ENCODE peak calls at places on chromosomes 7 and 10, in four cellular contexts. V is left ventricle myocardium inferior, X is choroid plexus epithelial cell, A is mucosa of descending colon. H is an unnamed sample.

GRCh38 chr10:125264752-125265578 is 104.6 kb upstream of the CTBP2 start:
- DNase-seq in V (no peak), X (no peak), A (no peak), H (no peak)

GRCh38 chr7:25307624-25308023 is 79.3 kb upstream of the NPVF start:
- DNase-seq in V (no peak), X (no peak), A (no peak), H (no peak)

GRCh38 chr10:96496281-96496925 is 17.3 kb downstream of the TLL2 start:
- DNase-seq in V (no peak), X (peak), A (no peak), H (no peak)

GRCh38 chr10:29656451-29656992 is 21.8 kb upstream of the SVIL start:
- DNase-seq in V (no peak), X (no peak), A (no peak), H (no peak)

GRCh38 chr10:17348111-17349008 is 106.0 kb downstream of the ST8SIA6 start:
- DNase-seq in V (peak), X (peak), A (peak), H (no peak)

GRCh38 chr7:118194571-118194970 is 10.6 kb downstream of the LSM8 start:
- DNase-seq in V (no peak), X (no peak), A (no peak), H (no peak)

GRCh38 chr7:14071045-14071444 is 81.6 kb upstream of the ETV1 start:
- DNase-seq in V (no peak), X (no peak), A (no peak), H (no peak)

GRCh38 chr7:151404216-151405011 is 5.4 kb downstream of the WDR86 start:
- DNase-seq in V (no peak), X (peak), A (no peak), H (no peak)

GRCh38 chr7:134826105-134826504 is 46.7 kb downstream of the CALD1 start:
- DNase-seq in V (no peak), X (peak), A (no peak), H (no peak)

GRCh38 chr10:43208147-43209063 is 58.5 kb downstream of the RASGEF1A start:
- DNase-seq in V (peak), X (no peak), A (peak), H (no peak)

GRCh38 chr10:98168147-98168546 is 33.7 kb downstream of the R3HCC1L start:
- DNase-seq in V (no peak), X (no peak), A (no peak), H (no peak)

GRCh38 chr10:5499493-5499800 is at the start of gene CALML5:
- DNase-seq in V (no peak), X (no peak), A (no peak), H (no peak)

GRCh38 chr7:134625571-134625970 is 21.1 kb upstream of the BPGM start:
- DNase-seq in V (no peak), X (peak), A (no peak), H (no peak)

GRCh38 chr7:36021917-36022550 is 131.0 kb upstream of the EEPD1 start:
- DNase-seq in V (no peak), X (no peak), A (no peak), H (no peak)

GRCh38 chr7:154795437-154795836 is 207.5 kb downstream of the PAXIP1 start:
- DNase-seq in V (no peak), X (no peak), A (no peak), H (no peak)

GRCh38 chr10:123741146-123741545 is 75.0 kb downstream of the GPR26 start:
- DNase-seq in V (no peak), X (no peak), A (no peak), H (no peak)

GRCh38 chr7:27677912-27678612 is 15.4 kb upstream of the HIBADH start:
- DNase-seq in V (no peak), X (peak), A (no peak), H (no peak)

GRCh38 chr10:61760943-61761824 is 98.5 kb downstream of the CABCOCO1 start:
- DNase-seq in V (no peak), X (peak), A (no peak), H (no peak)

GRCh38 chr10:125106586-125106985 is 53.8 kb downstream of the CTBP2 start:
- DNase-seq in V (no peak), X (no peak), A (peak), H (no peak)

GRCh38 chr10:131653140-131653539 is 247.7 kb upstream of the PPP2R2D start:
- DNase-seq in V (no peak), X (no peak), A (no peak), H (no peak)

GRCh38 chr10:119441151-119441821 is 101.2 kb downstream of the RGS10 start:
- DNase-seq in V (peak), X (peak), A (peak), H (no peak)

GRCh38 chr10:119442758-119443060 is 99.8 kb downstream of the RGS10 start:
- DNase-seq in V (no peak), X (no peak), A (peak), H (no peak)

GRCh38 chr10:119443441-119443840 is 99.1 kb downstream of the RGS10 start:
- DNase-seq in V (no peak), X (no peak), A (no peak), H (no peak)

GRCh38 chr10:119443970-119444660 is 98.4 kb downstream of the RGS10 start:
- DNase-seq in V (no peak), X (no peak), A (no peak), H (no peak)

DNA sequence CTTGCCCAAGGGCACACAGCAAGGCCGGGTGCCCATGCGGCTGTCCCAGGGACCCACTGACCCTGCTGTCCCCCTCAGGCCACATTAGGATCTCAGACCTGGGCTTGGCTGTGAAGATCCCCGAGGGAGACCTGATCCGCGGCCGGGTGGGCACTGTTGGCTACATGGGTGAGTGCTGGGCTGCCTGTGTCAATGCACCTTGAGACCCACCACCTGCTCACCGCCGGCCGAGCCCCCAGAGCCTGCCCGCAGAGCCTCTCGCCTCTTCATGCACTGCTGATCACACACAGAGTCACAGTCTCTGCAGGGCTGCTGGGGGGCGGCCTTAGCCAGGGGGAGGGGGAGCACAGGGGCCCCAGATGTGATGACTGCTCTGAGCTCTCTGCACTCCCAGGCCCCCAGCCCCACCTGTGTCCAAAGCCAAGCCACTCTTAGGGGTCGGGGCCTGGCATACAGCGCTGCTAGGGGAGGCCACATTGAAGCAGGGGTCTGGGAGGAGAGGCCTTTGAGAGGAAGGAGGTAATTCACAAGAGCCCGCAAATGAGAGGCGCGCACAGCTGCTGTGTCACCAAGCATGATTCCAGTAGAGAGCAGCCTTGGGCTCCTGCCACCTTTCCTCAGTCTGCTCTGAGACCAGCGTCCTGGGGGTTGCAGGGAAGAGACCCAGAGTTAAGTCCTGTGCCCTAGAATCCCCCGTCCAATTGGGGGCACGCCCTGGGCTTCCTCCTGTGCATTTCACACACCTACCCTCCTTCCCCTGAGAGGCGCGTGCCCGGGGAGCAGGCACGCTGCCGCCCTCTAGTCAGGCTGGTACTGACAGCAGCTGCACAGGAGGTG is 100.4 kb downstream of the RGS10 start:
- DNase-seq in V (no peak), X (no peak), A (peak), H (no peak)
- TF ChIP-seq CTCF in V (no peak), X (no peak), A (no peak), H (peak)

GRCh38 chr7:43583424-43584199 is 704 bp downstream of the STK17A start:
- DNase-seq in V (peak), X (peak), A (peak), H (no peak)
- TF ChIP-seq CTCF in V (no peak), X (peak), A (no peak), H (no peak)

GRCh38 chr10:116164291-116164690 is 108.7 kb downstream of the GFRA1 start:
- DNase-seq in V (no peak), X (no peak), A (no peak), H (no peak)

GRCh38 chr10:116168745-116169144 is 104.3 kb downstream of the GFRA1 start:
- DNase-seq in V (no peak), X (no peak), A (no peak), H (no peak)

GRCh38 chr10:116168329-116168728 is 104.7 kb downstream of the GFRA1 start:
- DNase-seq in V (no peak), X (no peak), A (no peak), H (no peak)

GRCh38 chr10:116170815-116171250 is 102.2 kb downstream of the GFRA1 start:
- DNase-seq in V (no peak), X (peak), A (no peak), H (no peak)

GRCh38 chr10:116169782-116170181 is 103.2 kb downstream of the GFRA1 start:
- DNase-seq in V (no peak), X (no peak), A (no peak), H (no peak)
- TF ChIP-seq CTCF in V (no peak), X (no peak), A (no peak), H (no peak)

GRCh38 chr7:119197872-119198527 is 973.5 kb downstream of the ANKRD7 start:
- DNase-seq in V (no peak), X (peak), A (no peak), H (peak)
- TF ChIP-seq CTCF in V (peak), X (peak), A (peak), H (peak)

DNA sequence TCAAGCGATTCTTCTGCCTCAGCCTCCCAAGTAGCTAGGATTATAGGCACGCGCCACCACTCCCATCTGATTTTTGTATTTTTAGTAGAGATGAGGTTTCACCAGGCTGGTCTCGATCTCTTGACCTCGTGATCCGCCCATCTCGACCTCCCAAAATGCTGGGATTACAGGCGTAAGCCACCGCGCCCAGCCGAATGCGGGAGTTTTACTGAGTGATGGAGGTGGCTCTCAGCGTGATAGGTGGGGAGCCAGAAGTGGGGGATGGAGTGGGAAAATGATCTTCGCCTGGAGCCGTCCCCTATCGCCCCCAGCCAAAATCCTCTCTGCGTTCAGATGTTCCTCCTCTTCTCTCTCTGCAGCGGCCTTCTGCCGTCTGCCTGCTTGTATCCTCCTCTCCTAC is 348.4 kb upstream of the NPSR1 start:
- DNase-seq in V (no peak), X (no peak), A (no peak), H (no peak)
- TF ChIP-seq CTCF in V (no peak), X (no peak), A (no peak), H (no peak)

GRCh38 chr10:80163741-80164341 is 31.3 kb downstream of the PLAC9 start:
- DNase-seq in V (no peak), X (peak), A (no peak), H (no peak)
- TF ChIP-seq CTCF in V (no peak), X (no peak), A (no peak), H (no peak)

H was measured in GM10248.